ENCODE peak calls at places on chromosomes 12 and 14, in nine cellular contexts. M is spleen, O is right lobe of liver, L is sigmoid colon, T is stomach, I is heart left ventricle, A is lower leg skin, Y is esophagus squamous epithelium, N is A549. Z is an unnamed sample.

GRCh38 chr12:77850698-77851097 is 20.0 kb downstream of the NAV3 start:
- DNase-seq in M (no peak), O (no peak), L (no peak), T (no peak), I (no peak), A (no peak), Y (no peak), N (no peak), Z (no peak)

GRCh38 chr12:47772738-47773061 is 338 bp upstream of the SLC48A1 start:
- DNase-seq in M (no peak), O (no peak), L (no peak), T (no peak), I (no peak), A (no peak), Y (no peak), N (no peak), Z (no peak)

GRCh38 chr14:30621354-30621953 is 665 bp upstream of the SCFD1 start:
- DNase-seq in M (peak), O (no peak), L (no peak), T (no peak), I (peak), A (peak), Y (peak), N (peak), Z (peak)

GRCh38 chr12:46693518-46693917 is 132.3 kb downstream of the SLC38A4 start:
- DNase-seq in M (no peak), O (no peak), L (no peak), T (no peak), I (no peak), A (no peak), Y (no peak), N (no peak), Z (no peak)

GRCh38 chr14:62445570-62445969 is 599.7 kb downstream of the KCNH5 start:
- DNase-seq in M (no peak), O (no peak), L (no peak), T (no peak), I (no peak), A (no peak), Y (no peak), N (no peak), Z (no peak)

GRCh38 chr14:99590746-99591555 is 13.1 kb downstream of the CCDC85C start:
- DNase-seq in M (no peak), O (no peak), L (peak), T (no peak), I (no peak), A (no peak), Y (no peak), N (no peak), Z (peak)

GRCh38 chr14:20516921-20517320 is 11.6 kb downstream of the RNASE10 start:
- DNase-seq in M (no peak), O (no peak), L (no peak), T (no peak), I (no peak), A (no peak), Y (no peak), N (no peak), Z (no peak)

GRCh38 chr12:16604853-16605252 is 1.1 kb downstream of the LMO3 start:
- DNase-seq in M (no peak), O (no peak), L (peak), T (no peak), I (no peak), A (no peak), Y (no peak), N (no peak), Z (peak)

GRCh38 chr14:71049435-71050147 is 142.3 kb downstream of the PCNX1 start:
- DNase-seq in M (no peak), O (no peak), L (no peak), T (no peak), I (no peak), A (no peak), Y (no peak), N (no peak), Z (no peak)

GRCh38 chr12:119036878-119037493 is 55.6 kb downstream of the SRRM4 start:
- DNase-seq in M (no peak), O (peak), L (no peak), T (peak), I (no peak), A (no peak), Y (no peak), N (peak), Z (peak)

GRCh38 chr14:30521899-30522736 is 36.8 kb upstream of the G2E3 start:
- DNase-seq in M (no peak), O (no peak), L (no peak), T (no peak), I (no peak), A (no peak), Y (no peak), N (peak), Z (no peak)

GRCh38 chr12:6089041-6089823 is 35.2 kb downstream of the VWF start:
- DNase-seq in M (peak), O (peak), L (peak), T (no peak), I (no peak), A (peak), Y (no peak), N (peak), Z (no peak)

GRCh38 chr12:107351109-107351508 is 257.8 kb upstream of the CRY1 start:
- DNase-seq in M (no peak), O (no peak), L (no peak), T (no peak), I (no peak), A (no peak), Y (no peak), N (no peak), Z (no peak)

GRCh38 chr14:42806909-42807315 is 1200.2 kb downstream of the LRFN5 start:
- DNase-seq in M (no peak), O (no peak), L (no peak), T (no peak), I (no peak), A (no peak), Y (no peak), N (no peak), Z (no peak)

GRCh38 chr12:91913124-91913523 is 232.5 kb downstream of the BTG1 start:
- DNase-seq in M (no peak), O (no peak), L (no peak), T (no peak), I (no peak), A (no peak), Y (no peak), N (no peak), Z (no peak)

GRCh38 chr12:30630378-30631285 is 65.0 kb downstream of the IPO8 start:
- DNase-seq in M (no peak), O (no peak), L (no peak), T (no peak), I (no peak), A (no peak), Y (no peak), N (no peak), Z (no peak)

GRCh38 chr12:22409071-22409951 is 74.8 kb upstream of the ST8SIA1 start:
- DNase-seq in M (peak), O (no peak), L (no peak), T (no peak), I (no peak), A (no peak), Y (no peak), N (no peak), Z (no peak)

GRCh38 chr14:36477266-36477665 is 42.8 kb downstream of the NKX2-1 start:
- DNase-seq in M (no peak), O (no peak), L (no peak), T (no peak), I (no peak), A (no peak), Y (no peak), N (no peak), Z (no peak)

GRCh38 chr14:65179918-65180724 is 77.8 kb upstream of the MAX start:
- DNase-seq in M (no peak), O (no peak), L (peak), T (peak), I (peak), A (peak), Y (no peak), N (peak), Z (peak)

GRCh38 chr14:72476657-72477499 is 417.0 kb downstream of the DPF3 start:
- DNase-seq in M (no peak), O (no peak), L (no peak), T (no peak), I (peak), A (peak), Y (no peak), N (peak), Z (no peak)

GRCh38 chr12:99529966-99530365 is 117.6 kb upstream of the GARIN6 start:
- DNase-seq in M (no peak), O (no peak), L (no peak), T (no peak), I (no peak), A (no peak), Y (no peak), N (no peak), Z (no peak)

GRCh38 chr14:46734287-46734686 is 82.7 kb upstream of the RPL10L start:
- DNase-seq in M (no peak), O (no peak), L (no peak), T (no peak), I (no peak), A (no peak), Y (no peak), N (peak), Z (no peak)

GRCh38 chr12:1691123-1692007 is 495 bp downstream of the ADIPOR2 start:
- DNase-seq in M (peak), O (peak), L (peak), T (peak), I (peak), A (peak), Y (no peak), N (no peak), Z (peak)

GRCh38 chr12:108578264-108578663 is 15.9 kb downstream of the ISCU start:
- DNase-seq in M (no peak), O (no peak), L (no peak), T (no peak), I (no peak), A (peak), Y (no peak), N (no peak), Z (no peak)

GRCh38 chr14:64979336-64980074 is 7.2 kb upstream of the FNTB start:
- DNase-seq in M (no peak), O (no peak), L (no peak), T (no peak), I (no peak), A (peak), Y (no peak), N (peak), Z (peak)

GRCh38 chr12:56759270-56759908 is 3.7 kb upstream of the HSD17B6 start:
- DNase-seq in M (no peak), O (no peak), L (no peak), T (no peak), I (no peak), A (no peak), Y (no peak), N (no peak), Z (no peak)

GRCh38 chr14:78997811-78998210 is 827.6 kb downstream of the NRXN3 start:
- DNase-seq in M (no peak), O (no peak), L (peak), T (no peak), I (no peak), A (no peak), Y (no peak), N (no peak), Z (no peak)

GRCh38 chr12:108098374-108098773 is 30.7 kb upstream of the WSCD2 start:
- DNase-seq in M (no peak), O (no peak), L (no peak), T (no peak), I (no peak), A (no peak), Y (no peak), N (no peak), Z (no peak)

GRCh38 chr12:56029666-56030293 is 8.9 kb downstream of the IKZF4 start:
- DNase-seq in M (no peak), O (peak), L (no peak), T (peak), I (no peak), A (no peak), Y (no peak), N (peak), Z (peak)

GRCh38 chr12:19779393-19780056 is 340.2 kb downstream of the AEBP2 start:
- DNase-seq in M (peak), O (no peak), L (no peak), T (no peak), I (peak), A (no peak), Y (no peak), N (no peak), Z (no peak)

GRCh38 chr12:101806280-101806679 is 24.5 kb downstream of the GNPTAB start:
- DNase-seq in M (no peak), O (no peak), L (no peak), T (no peak), I (no peak), A (no peak), Y (no peak), N (no peak), Z (no peak)

GRCh38 chr14:30921305-30921704 is 46.9 kb downstream of the COCH start:
- DNase-seq in M (no peak), O (no peak), L (no peak), T (no peak), I (no peak), A (no peak), Y (no peak), N (no peak), Z (no peak)

GRCh38 chr12:32039341-32039740 is 67.3 kb upstream of the BICD1 start:
- DNase-seq in M (no peak), O (no peak), L (no peak), T (no peak), I (no peak), A (no peak), Y (no peak), N (no peak), Z (no peak)

GRCh38 chr12:53733051-53733812 is 6.0 kb upstream of the CALCOCO1 start:
- DNase-seq in M (no peak), O (no peak), L (no peak), T (no peak), I (no peak), A (no peak), Y (no peak), N (no peak), Z (no peak)

GRCh38 chr12:32201996-32202395 is 95.3 kb downstream of the BICD1 start:
- DNase-seq in M (no peak), O (no peak), L (no peak), T (no peak), I (no peak), A (no peak), Y (no peak), N (no peak), Z (no peak)

DNA sequence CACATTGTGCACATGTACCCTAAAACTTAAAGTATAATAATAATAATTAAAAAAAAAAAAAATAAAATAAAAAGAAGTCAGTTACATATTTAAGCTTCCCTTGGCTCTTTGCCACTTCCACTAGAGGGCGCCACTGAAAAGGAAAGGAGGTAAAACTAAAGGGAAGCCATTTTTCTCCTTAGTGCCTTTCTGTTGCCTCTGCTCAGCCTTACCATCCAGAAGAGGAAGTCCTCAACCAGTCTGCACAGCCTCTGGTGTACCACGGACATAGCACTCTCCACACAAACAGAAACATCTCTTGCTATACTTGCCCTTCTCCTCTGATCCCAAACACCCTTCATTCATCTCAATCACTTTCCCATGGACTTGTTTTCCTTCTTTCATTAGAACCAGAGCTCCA is 169.0 kb upstream of the EEA1 start:
- DNase-seq in M (peak), O (peak), L (no peak), T (peak), I (peak), A (no peak), Y (peak), N (peak), Z (peak)
- TF ChIP-seq CTCF in M (peak), O (peak), L (peak), T (peak), I (peak), A (no peak), Y (peak), N (peak), Z (peak)

GRCh38 chr14:52693004-52693403 is 2.4 kb downstream of the ERO1A start:
- DNase-seq in M (no peak), O (no peak), L (no peak), T (no peak), I (no peak), A (no peak), Y (no peak), N (no peak), Z (no peak)

GRCh38 chr14:52695481-52696091 is at the start of gene ERO1A:
- DNase-seq in M (peak), O (peak), L (peak), T (peak), I (peak), A (peak), Y (peak), N (peak), Z (peak)

GRCh38 chr14:52693532-52693931 is 1.8 kb downstream of the ERO1A start:
- DNase-seq in M (no peak), O (no peak), L (no peak), T (no peak), I (no peak), A (no peak), Y (no peak), N (no peak), Z (no peak)

GRCh38 chr14:52692248-52692962 is 3.0 kb downstream of the ERO1A start:
- DNase-seq in M (no peak), O (no peak), L (no peak), T (no peak), I (no peak), A (no peak), Y (no peak), N (no peak), Z (peak)

GRCh38 chr14:52694761-52695480 is 437 bp downstream of the ERO1A start:
- DNase-seq in M (no peak), O (peak), L (no peak), T (peak), I (no peak), A (no peak), Y (peak), N (peak), Z (peak)
- TF ChIP-seq POLR2A in M (no peak), O (no peak), L (no peak), T (no peak), I (no peak), A (no peak), Y (no peak), N (no peak), Z (no peak)

GRCh38 chr14:105490318-105490571 is 801 bp upstream of the TEDC1 start:
- DNase-seq in M (no peak), O (no peak), L (no peak), T (no peak), I (no peak), A (peak), Y (no peak), N (no peak), Z (peak)

GRCh38 chr14:105488781-105489606 is 2.1 kb upstream of the TEDC1 start:
- DNase-seq in M (no peak), O (no peak), L (no peak), T (no peak), I (no peak), A (peak), Y (no peak), N (peak), Z (peak)

GRCh38 chr14:105487986-105488777 is 1.5 kb downstream of the CRIP1 start:
- DNase-seq in M (no peak), O (no peak), L (no peak), T (no peak), I (no peak), A (peak), Y (no peak), N (peak), Z (no peak)

GRCh38 chr14:105490572-105491365 is at the start of gene TEDC1:
- DNase-seq in M (peak), O (peak), L (peak), T (peak), I (peak), A (peak), Y (peak), N (peak), Z (peak)

DNA sequence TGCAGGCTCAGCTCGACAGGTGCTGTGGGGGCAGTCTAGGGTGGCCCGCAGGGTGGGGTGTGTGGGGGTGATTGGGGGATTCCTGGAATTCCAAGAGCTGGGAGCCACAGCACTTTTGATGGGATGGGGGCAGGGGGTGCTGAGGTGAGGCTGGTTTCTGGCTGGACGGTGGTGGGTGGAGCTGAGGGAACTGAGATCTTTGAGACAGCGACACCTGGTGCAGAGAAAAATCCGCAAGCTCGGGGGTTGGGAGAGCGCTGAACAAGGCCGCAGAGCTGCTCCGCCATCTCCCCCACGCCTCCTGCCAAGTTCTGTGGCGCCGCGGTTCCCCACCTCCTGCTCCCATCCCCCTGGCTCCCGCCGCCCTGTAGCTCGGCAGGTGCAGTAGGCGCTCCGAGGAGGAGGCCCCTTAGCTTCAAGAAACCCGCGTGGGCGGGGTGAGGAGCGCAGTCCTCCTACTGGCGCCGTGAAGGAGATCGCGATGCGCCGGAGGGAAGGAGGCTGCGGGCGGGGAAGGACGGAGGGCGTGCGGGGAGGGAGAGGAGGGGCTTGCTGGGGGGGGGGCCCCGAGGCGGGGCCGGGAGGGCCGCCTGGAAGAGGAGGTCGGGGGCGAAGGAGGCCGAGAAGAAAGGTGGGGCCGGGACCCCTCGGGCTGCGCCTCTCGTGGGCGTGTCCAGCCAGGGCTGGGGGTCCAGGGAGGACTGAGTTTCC is 1.3 kb upstream of the TEDC1 start:
- DNase-seq in M (peak), O (peak), L (peak), T (peak), I (peak), A (peak), Y (peak), N (peak), Z (peak)
- TF ChIP-seq CTCF in M (peak), O (peak), L (peak), T (peak), I (peak), A (no peak), Y (peak), N (peak), Z (peak)

DNA sequence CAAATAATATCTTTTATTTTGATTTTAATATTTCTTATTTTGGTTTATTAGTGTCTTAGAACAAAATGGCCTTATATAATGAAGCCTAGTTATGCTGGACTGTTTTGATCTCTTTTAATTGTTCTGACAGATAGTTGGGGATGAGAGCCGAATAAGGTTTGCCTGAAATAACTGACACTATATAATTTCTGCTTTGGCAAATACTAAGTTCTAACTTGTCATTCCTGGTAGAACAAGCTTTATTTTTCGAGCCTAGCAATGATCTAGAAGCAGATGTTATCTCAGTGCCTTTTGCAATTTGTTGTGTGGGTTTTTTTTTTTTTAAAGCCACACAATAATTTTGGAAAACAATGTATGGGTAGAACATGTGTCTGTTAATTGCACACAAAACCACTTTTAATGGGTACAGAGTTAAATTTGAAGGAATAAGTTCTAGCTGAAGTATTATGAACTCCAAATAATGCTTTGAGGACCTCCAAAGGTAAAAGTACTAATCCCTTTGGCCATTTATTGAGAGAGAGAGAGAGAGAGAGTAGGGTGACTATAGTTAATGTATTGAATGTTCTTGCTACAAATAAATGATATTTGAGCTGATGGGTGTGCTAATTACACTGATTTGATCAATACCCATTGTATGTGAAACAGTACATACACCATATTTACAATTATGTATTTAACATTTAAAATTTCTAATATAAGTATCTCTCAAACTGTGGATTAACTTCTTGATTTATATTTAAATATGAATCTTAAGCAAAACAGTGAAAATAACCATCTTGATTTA is 35.0 kb downstream of the MDM2 start:
- DNase-seq in M (no peak), O (no peak), L (no peak), T (no peak), I (no peak), A (no peak), Y (no peak), N (no peak), Z (no peak)
- TF ChIP-seq POLR2A in M (no peak), O (no peak), L (no peak), T (no peak), I (no peak), A (no peak), Y (no peak), N (no peak), Z (no peak)

GRCh38 chr14:85625925-85626585 is 96.1 kb downstream of the FLRT2 start:
- DNase-seq in M (no peak), O (no peak), L (no peak), T (no peak), I (no peak), A (no peak), Y (no peak), N (no peak), Z (peak)
- TF ChIP-seq CTCF in M (no peak), O (no peak), L (no peak), T (no peak), I (no peak), A (no peak), Y (no peak), N (no peak), Z (no peak)

Z was measured in adrenal gland.